ENCODE peak calls at places on chromosomes 13 and 19, in six cellular contexts. One of them, this sample, is unnamed. For H3K4me1, the result is how much of the 10 kb centered on the place peaks cover.

GRCh38 chr19:3644351-3645066 is 17.9 kb upstream of the CACTIN start:
- DNase-seq in aorta: no peak
- DNase-seq in tibial artery: no peak
- DNase-seq in fibroblast of lung: peak
- DNase-seq in left ventricle myocardium inferior: no peak
- DNase-seq in GM23248: peak
- DNase-seq in this sample: no peak

GRCh38 chr19:3119782-3120380 is 16.0 kb upstream of the GNA15 start:
- DNase-seq in aorta: no peak
- DNase-seq in tibial artery: no peak
- DNase-seq in fibroblast of lung: no peak
- DNase-seq in left ventricle myocardium inferior: no peak
- DNase-seq in GM23248: no peak
- DNase-seq in this sample: peak

GRCh38 chr13:30148171-30148754 is 159.1 kb downstream of the KATNAL1 start:
- DNase-seq in aorta: no peak
- DNase-seq in tibial artery: no peak
- DNase-seq in fibroblast of lung: no peak
- DNase-seq in left ventricle myocardium inferior: no peak
- DNase-seq in GM23248: no peak
- DNase-seq in this sample: no peak

GRCh38 chr13:101979825-101980224 is 422.0 kb downstream of the FGF14 start:
- DNase-seq in aorta: no peak
- DNase-seq in tibial artery: no peak
- DNase-seq in fibroblast of lung: no peak
- DNase-seq in left ventricle myocardium inferior: no peak
- DNase-seq in GM23248: no peak
- DNase-seq in this sample: no peak

GRCh38 chr13:32323912-32324311 is 8.6 kb downstream of the BRCA2 start:
- DNase-seq in aorta: no peak
- DNase-seq in tibial artery: no peak
- DNase-seq in fibroblast of lung: peak
- DNase-seq in left ventricle myocardium inferior: no peak
- DNase-seq in GM23248: peak
- DNase-seq in this sample: no peak

GRCh38 chr19:10193666-10194499 is 870 bp downstream of the DNMT1 start:
- DNase-seq in aorta: no peak
- DNase-seq in tibial artery: no peak
- DNase-seq in fibroblast of lung: peak
- DNase-seq in left ventricle myocardium inferior: no peak
- DNase-seq in GM23248: peak
- DNase-seq in this sample: peak

GRCh38 chr13:101424381-101425155 is 8.3 kb upstream of the NALCN start:
- DNase-seq in aorta: no peak
- DNase-seq in tibial artery: no peak
- DNase-seq in fibroblast of lung: peak
- DNase-seq in left ventricle myocardium inferior: no peak
- DNase-seq in GM23248: peak
- DNase-seq in this sample: no peak

GRCh38 chr13:92547256-92547655 is 679.4 kb upstream of the GPC6 start:
- DNase-seq in aorta: no peak
- DNase-seq in tibial artery: no peak
- DNase-seq in fibroblast of lung: peak
- DNase-seq in left ventricle myocardium inferior: no peak
- DNase-seq in GM23248: no peak
- DNase-seq in this sample: no peak

GRCh38 chr13:50796463-50796862 is 47.0 kb downstream of the DLEU7 start:
- DNase-seq in aorta: no peak
- DNase-seq in tibial artery: no peak
- DNase-seq in fibroblast of lung: no peak
- DNase-seq in left ventricle myocardium inferior: no peak
- DNase-seq in GM23248: no peak
- DNase-seq in this sample: no peak

GRCh38 chr13:32587774-32588165 is 1.5 kb downstream of the PDS5B start:
- DNase-seq in aorta: no peak
- DNase-seq in tibial artery: no peak
- DNase-seq in fibroblast of lung: peak
- DNase-seq in left ventricle myocardium inferior: no peak
- DNase-seq in GM23248: peak
- DNase-seq in this sample: no peak

GRCh38 chr19:39514840-39515550 is at the start of gene SELENOV:
- DNase-seq in aorta: no peak
- DNase-seq in tibial artery: no peak
- DNase-seq in fibroblast of lung: no peak
- DNase-seq in left ventricle myocardium inferior: no peak
- DNase-seq in GM23248: no peak
- DNase-seq in this sample: no peak

GRCh38 chr19:14072535-14073231 is at the start of gene MISP3:
- DNase-seq in aorta: no peak
- DNase-seq in tibial artery: peak
- DNase-seq in fibroblast of lung: peak
- DNase-seq in left ventricle myocardium inferior: peak
- DNase-seq in GM23248: peak
- DNase-seq in this sample: peak

GRCh38 chr13:66399873-66400272 is 830.3 kb downstream of the PCDH9 start:
- DNase-seq in aorta: no peak
- DNase-seq in tibial artery: no peak
- DNase-seq in fibroblast of lung: no peak
- DNase-seq in left ventricle myocardium inferior: no peak
- DNase-seq in GM23248: no peak
- DNase-seq in this sample: no peak
- H3K4me1 ChIP-seq in aorta: under half
- H3K4me1 ChIP-seq in tibial artery: under half
- H3K4me1 ChIP-seq in fibroblast of lung: under half
- H3K4me1 ChIP-seq in left ventricle myocardium inferior: under half
- H3K4me1 ChIP-seq in GM23248: under half
- H3K4me1 ChIP-seq in this sample: under half

GRCh38 chr13:42495256-42495655 is 78.7 kb upstream of the TNFSF11 start:
- DNase-seq in aorta: no peak
- DNase-seq in tibial artery: no peak
- DNase-seq in fibroblast of lung: no peak
- DNase-seq in left ventricle myocardium inferior: no peak
- DNase-seq in GM23248: peak
- DNase-seq in this sample: no peak
- H3K4me1 ChIP-seq in aorta: under half
- H3K4me1 ChIP-seq in tibial artery: under half
- H3K4me1 ChIP-seq in fibroblast of lung: under half
- H3K4me1 ChIP-seq in left ventricle myocardium inferior: under half
- H3K4me1 ChIP-seq in GM23248: under half
- H3K4me1 ChIP-seq in this sample: under half

DNA sequence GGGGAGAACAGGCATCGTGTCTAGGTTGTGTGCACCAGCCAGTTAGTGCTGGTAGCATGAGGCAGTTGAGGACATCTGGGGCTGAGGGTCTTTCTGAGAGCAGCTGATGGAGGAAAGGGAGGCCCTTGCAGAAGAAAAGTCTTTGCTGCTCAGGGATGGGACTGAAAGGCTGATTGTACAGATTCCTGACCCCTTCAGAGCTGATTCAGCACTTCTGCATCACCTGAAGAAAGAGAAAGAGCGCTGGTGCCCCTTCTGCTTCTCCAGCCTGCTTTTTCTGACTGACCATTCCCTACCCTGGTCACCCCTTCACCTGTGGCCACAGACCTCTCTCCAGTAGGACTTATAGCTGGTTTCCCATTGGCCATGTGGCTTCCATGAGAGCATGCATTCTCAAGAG is 476.2 kb downstream of the TSHZ3 start:
- DNase-seq in aorta: no peak
- DNase-seq in tibial artery: no peak
- DNase-seq in fibroblast of lung: no peak
- DNase-seq in left ventricle myocardium inferior: no peak
- DNase-seq in GM23248: no peak
- DNase-seq in this sample: no peak
- H3K4me1 ChIP-seq in aorta: under half
- H3K4me1 ChIP-seq in tibial artery: under half
- H3K4me1 ChIP-seq in fibroblast of lung: under half
- H3K4me1 ChIP-seq in left ventricle myocardium inferior: under half
- H3K4me1 ChIP-seq in GM23248: under half
- H3K4me1 ChIP-seq in this sample: under half

DNA sequence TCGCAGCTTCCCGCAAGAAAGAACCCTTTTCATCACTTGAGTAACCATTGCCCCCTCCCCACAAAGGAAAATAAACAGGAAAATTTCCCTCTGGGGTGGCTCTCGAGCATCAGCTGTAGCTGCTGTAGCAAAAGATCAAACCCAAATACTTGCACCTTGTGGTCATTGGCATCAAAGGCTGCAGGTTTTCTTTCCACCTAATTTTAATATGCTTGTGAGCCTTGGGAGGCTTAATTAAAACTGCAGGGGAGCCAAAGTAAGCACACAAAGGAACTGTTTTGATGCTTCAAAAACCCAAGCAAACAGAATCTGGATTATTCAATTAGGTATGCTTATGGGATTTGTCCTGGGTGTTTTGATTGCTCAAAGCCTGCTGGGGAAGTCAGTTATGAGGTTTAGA is 119.5 kb downstream of the SHISA2 start:
- DNase-seq in aorta: no peak
- DNase-seq in tibial artery: no peak
- DNase-seq in fibroblast of lung: no peak
- DNase-seq in left ventricle myocardium inferior: no peak
- DNase-seq in GM23248: no peak
- DNase-seq in this sample: no peak
- H3K4me1 ChIP-seq in aorta: under half
- H3K4me1 ChIP-seq in tibial artery: under half
- H3K4me1 ChIP-seq in fibroblast of lung: under half
- H3K4me1 ChIP-seq in left ventricle myocardium inferior: under half
- H3K4me1 ChIP-seq in GM23248: under half
- H3K4me1 ChIP-seq in this sample: under half